ENCODE peak calls at places on chromosomes 16 and 17, in six cellular contexts. X is AG04449, P is AG04450, I is fibroblast of pulmonary artery, O is psoas muscle, S is upper lobe of left lung. H is an unnamed sample.

GRCh38 chr17:69763503-69763902 is 311.5 kb upstream of the KCNJ16 start:
- DNase-seq in I (peak), P (no peak), O (no peak), X (no peak), S (no peak), H (no peak)

GRCh38 chr17:68807998-68808772 is 147.0 kb downstream of the ABCA8 start:
- DNase-seq in P (no peak), O (no peak), S (no peak), I (no peak), X (no peak), H (no peak)

GRCh38 chr16:9123401-9123800 is 32.0 kb downstream of the HAPSTR1 start:
- DNase-seq in S (no peak), O (no peak), P (no peak), X (no peak), I (no peak), H (peak)

GRCh38 chr16:50208460-50208931 is 55.4 kb downstream of the TENT4B start:
- DNase-seq in P (no peak), O (no peak), S (no peak), X (no peak), I (peak), H (no peak)

GRCh38 chr16:88464447-88465318 is 11.6 kb downstream of the ZFPM1 start:
- DNase-seq in X (no peak), O (no peak), P (no peak), I (peak), S (no peak), H (no peak)

GRCh38 chr17:10513284-10514067 is 4.9 kb downstream of the MYH1 start:
- DNase-seq in S (no peak), X (no peak), O (no peak), P (no peak), I (peak), H (no peak)

GRCh38 chr16:69040144-69040909 is 65.1 kb upstream of the HAS3 start:
- DNase-seq in S (no peak), I (peak), P (no peak), X (no peak), O (no peak), H (no peak)

GRCh38 chr16:16867994-16868393 is 489.1 kb downstream of the NPIPA7 start:
- DNase-seq in I (no peak), S (no peak), O (no peak), P (no peak), X (no peak), H (no peak)

GRCh38 chr17:18960803-18961511 is 9.0 kb downstream of the SLC5A10 start:
- DNase-seq in P (no peak), X (no peak), S (peak), I (peak), O (peak), H (peak)

GRCh38 chr16:57969451-57970123 is 1.3 kb downstream of the CNGB1 start:
- DNase-seq in S (peak), P (no peak), O (peak), X (no peak), I (no peak), H (no peak)

GRCh38 chr16:57972285-57972684 is 1.4 kb upstream of the CNGB1 start:
- DNase-seq in O (peak), S (no peak), P (no peak), I (no peak), X (no peak), H (no peak)

GRCh38 chr16:57970971-57971370 is at the start of gene CNGB1:
- DNase-seq in O (peak), X (no peak), S (no peak), P (no peak), I (no peak), H (no peak)

GRCh38 chr16:57970319-57970718 is 609 bp downstream of the CNGB1 start:
- DNase-seq in I (no peak), S (no peak), O (peak), P (no peak), X (no peak), H (no peak)

DNA sequence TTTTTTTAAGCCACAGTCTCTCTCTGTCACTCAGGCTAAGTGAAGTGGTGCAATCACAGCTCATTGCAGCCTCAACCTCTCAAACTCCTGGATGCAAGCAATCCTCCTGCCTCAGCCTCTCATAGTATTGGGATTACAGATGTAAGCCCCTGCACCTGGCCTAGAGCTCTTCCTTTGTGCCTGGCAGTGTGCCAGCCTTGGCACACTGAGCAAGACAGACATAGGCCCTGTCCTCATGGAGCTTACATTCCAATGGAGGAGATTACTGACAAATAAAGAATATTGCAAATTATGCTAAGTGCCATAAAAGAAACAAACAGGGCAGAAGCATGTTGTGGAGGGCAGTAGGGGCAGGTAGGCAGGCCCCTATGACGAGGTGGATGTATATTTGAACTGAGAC is 920 bp upstream of the CNGB1 start:
- DNase-seq in O (peak), I (no peak), X (no peak), P (no peak), S (no peak), H (no peak)
- H3K4me3 ChIP-seq in O (no peak), I (no peak), X (no peak), P (no peak), S (no peak), H (no peak)

GRCh38 chr16:73171380-73171779 is 123.5 kb upstream of the ZFHX3 start:
- DNase-seq in I (no peak), X (no peak), O (no peak), P (no peak), S (no peak), H (no peak)

GRCh38 chr16:73163238-73163795 is 115.4 kb upstream of the ZFHX3 start:
- DNase-seq in X (no peak), O (no peak), S (no peak), I (peak), P (no peak), H (no peak)

GRCh38 chr16:73170587-73170986 is 122.7 kb upstream of the ZFHX3 start:
- DNase-seq in O (no peak), I (no peak), X (no peak), P (no peak), S (no peak), H (no peak)

GRCh38 chr16:73166394-73166971 is 118.6 kb upstream of the ZFHX3 start:
- DNase-seq in O (no peak), S (no peak), I (no peak), X (no peak), P (no peak), H (no peak)

DNA sequence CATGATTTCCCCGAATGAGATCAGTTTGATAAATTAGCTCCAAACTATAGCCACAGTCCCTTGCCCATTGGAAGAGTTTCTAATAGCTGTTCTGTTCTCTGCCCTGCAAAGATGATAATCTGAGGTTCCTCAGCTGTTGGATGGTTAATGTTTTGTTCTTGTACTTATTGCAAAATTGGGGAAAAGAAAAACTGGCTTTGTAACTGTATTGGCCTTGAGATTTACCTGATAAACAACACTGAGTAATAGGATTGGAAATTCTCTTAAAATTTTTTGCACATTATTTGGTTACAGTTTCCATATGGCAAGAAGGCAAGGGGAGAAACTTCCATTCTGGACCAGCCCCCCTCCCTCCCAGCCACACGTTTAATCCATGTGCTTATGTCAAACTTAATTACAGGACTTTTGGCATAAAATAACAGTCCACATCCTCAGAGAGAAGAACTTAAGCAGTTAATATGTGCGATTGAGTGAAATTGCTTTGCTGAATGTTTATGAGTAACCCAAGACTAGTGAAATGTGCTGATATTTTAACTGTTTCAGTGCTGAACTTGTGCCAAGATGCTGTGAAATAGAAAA is 119.1 kb upstream of the ZFHX3 start:
- DNase-seq in O (no peak), P (no peak), X (no peak), I (peak), S (no peak), H (no peak)
- H3K4me3 ChIP-seq in O (no peak), P (peak), X (no peak), I (peak), S (peak), H (no peak)

DNA sequence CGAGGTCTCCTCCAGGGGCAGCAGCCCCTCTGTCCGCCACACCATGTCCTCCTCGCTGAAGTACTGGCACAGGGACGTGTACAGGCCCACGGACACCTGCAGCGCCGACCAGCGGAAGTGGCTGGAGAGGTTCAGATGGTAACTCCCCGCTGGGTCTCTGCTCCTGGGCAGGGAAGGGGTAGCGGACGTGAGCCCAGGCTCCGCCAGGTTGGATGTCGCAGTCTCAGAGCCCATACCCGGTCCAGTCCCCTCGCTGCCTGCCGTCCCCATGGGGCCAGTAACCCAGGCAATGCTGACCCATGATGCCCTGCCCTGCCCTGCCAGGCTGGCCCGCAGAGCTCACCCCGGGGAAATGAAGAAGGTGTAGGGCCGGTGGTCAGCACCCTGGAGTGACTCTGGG is 33.2 kb downstream of the PKD1 start:
- DNase-seq in I (no peak), O (no peak), P (no peak), X (no peak), S (no peak), H (no peak)
- H3K4me3 ChIP-seq in I (no peak), O (no peak), P (no peak), X (no peak), S (no peak), H (no peak)

GRCh38 chr16:80931661-80931984 is 75.1 kb downstream of the CMC2 start:
- DNase-seq in O (no peak), S (no peak), P (no peak), X (no peak), I (no peak), H (no peak)
- H3K4me3 ChIP-seq in O (peak), S (peak), P (peak), X (peak), I (peak), H (peak)

H was measured in adrenal gland.